ENCODE peak calls at places on chromosomes 3 and 15, in six cellular contexts. One of them, this sample, is unnamed.

GRCh38 chr15:80891006-80891405 is 98.6 kb downstream of the MESD start:
- DNase-seq in left ventricle myocardium superior: no peak
- DNase-seq in stimulated activated naive B cell treated with anti-CD40 and anti-IgM and Interleukin-4, amounts not matched to agents 10 μg/mL and 1 μg/mL and 100 μg/mL, for 72 hours: no peak
- DNase-seq in activated naive CD4-positive, alpha-beta T cell treated with anti-CD3 and anti-CD28 coated beads, Interleukin-2, amount 10 ng/mL, durations not matched to agents 7 days and 5 days: no peak
- DNase-seq in neural crest cell: no peak
- DNase-seq in erythroblast: no peak
- DNase-seq in this sample: no peak

GRCh38 chr3:66532613-66533012 is 31.8 kb upstream of the LRIG1 start:
- DNase-seq in stimulated activated naive B cell treated with anti-CD40 and anti-IgM and Interleukin-4, amounts not matched to agents 10 μg/mL and 1 μg/mL and 100 μg/mL, for 72 hours: no peak
- DNase-seq in neural crest cell: no peak
- DNase-seq in left ventricle myocardium superior: no peak
- DNase-seq in erythroblast: no peak
- DNase-seq in activated naive CD4-positive, alpha-beta T cell treated with anti-CD3 and anti-CD28 coated beads, Interleukin-2, amount 10 ng/mL, durations not matched to agents 7 days and 5 days: no peak
- DNase-seq in this sample: no peak

GRCh38 chr3:42080452-42080872 is 10.7 kb upstream of the TRAK1 start:
- DNase-seq in neural crest cell: no peak
- DNase-seq in left ventricle myocardium superior: no peak
- DNase-seq in activated naive CD4-positive, alpha-beta T cell treated with anti-CD3 and anti-CD28 coated beads, Interleukin-2, amount 10 ng/mL, durations not matched to agents 7 days and 5 days: no peak
- DNase-seq in erythroblast: peak
- DNase-seq in stimulated activated naive B cell treated with anti-CD40 and anti-IgM and Interleukin-4, amounts not matched to agents 10 μg/mL and 1 μg/mL and 100 μg/mL, for 72 hours: peak
- DNase-seq in this sample: peak

GRCh38 chr3:60010778-60011177 is 961.0 kb upstream of the CFAP20DC start:
- DNase-seq in stimulated activated naive B cell treated with anti-CD40 and anti-IgM and Interleukin-4, amounts not matched to agents 10 μg/mL and 1 μg/mL and 100 μg/mL, for 72 hours: peak
- DNase-seq in left ventricle myocardium superior: no peak
- DNase-seq in erythroblast: no peak
- DNase-seq in activated naive CD4-positive, alpha-beta T cell treated with anti-CD3 and anti-CD28 coated beads, Interleukin-2, amount 10 ng/mL, durations not matched to agents 7 days and 5 days: peak
- DNase-seq in neural crest cell: no peak
- DNase-seq in this sample: peak

GRCh38 chr3:131053021-131053420 is 26.3 kb downstream of the NEK11 start:
- DNase-seq in erythroblast: peak
- DNase-seq in left ventricle myocardium superior: no peak
- DNase-seq in stimulated activated naive B cell treated with anti-CD40 and anti-IgM and Interleukin-4, amounts not matched to agents 10 μg/mL and 1 μg/mL and 100 μg/mL, for 72 hours: no peak
- DNase-seq in activated naive CD4-positive, alpha-beta T cell treated with anti-CD3 and anti-CD28 coated beads, Interleukin-2, amount 10 ng/mL, durations not matched to agents 7 days and 5 days: no peak
- DNase-seq in neural crest cell: no peak
- DNase-seq in this sample: no peak

GRCh38 chr3:8210752-8211405 is 290.7 kb upstream of the LMCD1 start:
- DNase-seq in erythroblast: no peak
- DNase-seq in neural crest cell: no peak
- DNase-seq in activated naive CD4-positive, alpha-beta T cell treated with anti-CD3 and anti-CD28 coated beads, Interleukin-2, amount 10 ng/mL, durations not matched to agents 7 days and 5 days: no peak
- DNase-seq in stimulated activated naive B cell treated with anti-CD40 and anti-IgM and Interleukin-4, amounts not matched to agents 10 μg/mL and 1 μg/mL and 100 μg/mL, for 72 hours: no peak
- DNase-seq in left ventricle myocardium superior: no peak
- DNase-seq in this sample: no peak

GRCh38 chr3:197718904-197719303 is 17.8 kb downstream of the RUBCN start:
- DNase-seq in stimulated activated naive B cell treated with anti-CD40 and anti-IgM and Interleukin-4, amounts not matched to agents 10 μg/mL and 1 μg/mL and 100 μg/mL, for 72 hours: no peak
- DNase-seq in neural crest cell: no peak
- DNase-seq in activated naive CD4-positive, alpha-beta T cell treated with anti-CD3 and anti-CD28 coated beads, Interleukin-2, amount 10 ng/mL, durations not matched to agents 7 days and 5 days: no peak
- DNase-seq in erythroblast: no peak
- DNase-seq in left ventricle myocardium superior: no peak
- DNase-seq in this sample: no peak

GRCh38 chr15:31248263-31248662 is 78.4 kb upstream of the KLF13 start:
- DNase-seq in activated naive CD4-positive, alpha-beta T cell treated with anti-CD3 and anti-CD28 coated beads, Interleukin-2, amount 10 ng/mL, durations not matched to agents 7 days and 5 days: no peak
- DNase-seq in erythroblast: no peak
- DNase-seq in left ventricle myocardium superior: no peak
- DNase-seq in neural crest cell: no peak
- DNase-seq in stimulated activated naive B cell treated with anti-CD40 and anti-IgM and Interleukin-4, amounts not matched to agents 10 μg/mL and 1 μg/mL and 100 μg/mL, for 72 hours: no peak
- DNase-seq in this sample: no peak

GRCh38 chr15:31034152-31034551 is 42.7 kb upstream of the MTMR10 start:
- DNase-seq in left ventricle myocardium superior: no peak
- DNase-seq in erythroblast: no peak
- DNase-seq in activated naive CD4-positive, alpha-beta T cell treated with anti-CD3 and anti-CD28 coated beads, Interleukin-2, amount 10 ng/mL, durations not matched to agents 7 days and 5 days: no peak
- DNase-seq in neural crest cell: no peak
- DNase-seq in stimulated activated naive B cell treated with anti-CD40 and anti-IgM and Interleukin-4, amounts not matched to agents 10 μg/mL and 1 μg/mL and 100 μg/mL, for 72 hours: no peak
- DNase-seq in this sample: no peak

GRCh38 chr3:105359098-105359762 is 7.5 kb upstream of the ALCAM start:
- DNase-seq in neural crest cell: no peak
- DNase-seq in left ventricle myocardium superior: no peak
- DNase-seq in erythroblast: no peak
- DNase-seq in stimulated activated naive B cell treated with anti-CD40 and anti-IgM and Interleukin-4, amounts not matched to agents 10 μg/mL and 1 μg/mL and 100 μg/mL, for 72 hours: no peak
- DNase-seq in activated naive CD4-positive, alpha-beta T cell treated with anti-CD3 and anti-CD28 coated beads, Interleukin-2, amount 10 ng/mL, durations not matched to agents 7 days and 5 days: no peak
- DNase-seq in this sample: no peak

GRCh38 chr3:5428607-5429516 is 241.4 kb downstream of the EDEM1 start:
- DNase-seq in left ventricle myocardium superior: no peak
- DNase-seq in neural crest cell: no peak
- DNase-seq in activated naive CD4-positive, alpha-beta T cell treated with anti-CD3 and anti-CD28 coated beads, Interleukin-2, amount 10 ng/mL, durations not matched to agents 7 days and 5 days: no peak
- DNase-seq in stimulated activated naive B cell treated with anti-CD40 and anti-IgM and Interleukin-4, amounts not matched to agents 10 μg/mL and 1 μg/mL and 100 μg/mL, for 72 hours: peak
- DNase-seq in erythroblast: peak
- DNase-seq in this sample: no peak

GRCh38 chr3:66200147-66200546 is 20.7 kb upstream of the SLC25A26 start:
- DNase-seq in left ventricle myocardium superior: no peak
- DNase-seq in neural crest cell: no peak
- DNase-seq in activated naive CD4-positive, alpha-beta T cell treated with anti-CD3 and anti-CD28 coated beads, Interleukin-2, amount 10 ng/mL, durations not matched to agents 7 days and 5 days: no peak
- DNase-seq in stimulated activated naive B cell treated with anti-CD40 and anti-IgM and Interleukin-4, amounts not matched to agents 10 μg/mL and 1 μg/mL and 100 μg/mL, for 72 hours: no peak
- DNase-seq in erythroblast: no peak
- DNase-seq in this sample: no peak

GRCh38 chr3:37544869-37545352 is 316.8 kb upstream of the CTDSPL start:
- DNase-seq in neural crest cell: no peak
- DNase-seq in activated naive CD4-positive, alpha-beta T cell treated with anti-CD3 and anti-CD28 coated beads, Interleukin-2, amount 10 ng/mL, durations not matched to agents 7 days and 5 days: no peak
- DNase-seq in erythroblast: no peak
- DNase-seq in stimulated activated naive B cell treated with anti-CD40 and anti-IgM and Interleukin-4, amounts not matched to agents 10 μg/mL and 1 μg/mL and 100 μg/mL, for 72 hours: no peak
- DNase-seq in left ventricle myocardium superior: no peak
- DNase-seq in this sample: no peak

GRCh38 chr15:51756482-51756881 is 5.1 kb downstream of the TMOD2 start:
- DNase-seq in stimulated activated naive B cell treated with anti-CD40 and anti-IgM and Interleukin-4, amounts not matched to agents 10 μg/mL and 1 μg/mL and 100 μg/mL, for 72 hours: no peak
- DNase-seq in erythroblast: no peak
- DNase-seq in left ventricle myocardium superior: no peak
- DNase-seq in activated naive CD4-positive, alpha-beta T cell treated with anti-CD3 and anti-CD28 coated beads, Interleukin-2, amount 10 ng/mL, durations not matched to agents 7 days and 5 days: no peak
- DNase-seq in neural crest cell: no peak
- DNase-seq in this sample: no peak

GRCh38 chr3:141959921-141960554 is 83.6 kb downstream of the ATP1B3 start:
- DNase-seq in activated naive CD4-positive, alpha-beta T cell treated with anti-CD3 and anti-CD28 coated beads, Interleukin-2, amount 10 ng/mL, durations not matched to agents 7 days and 5 days: no peak
- DNase-seq in stimulated activated naive B cell treated with anti-CD40 and anti-IgM and Interleukin-4, amounts not matched to agents 10 μg/mL and 1 μg/mL and 100 μg/mL, for 72 hours: no peak
- DNase-seq in left ventricle myocardium superior: no peak
- DNase-seq in erythroblast: no peak
- DNase-seq in neural crest cell: no peak
- DNase-seq in this sample: no peak

GRCh38 chr3:134374791-134375541 is 719 bp upstream of the AMOTL2 start:
- DNase-seq in activated naive CD4-positive, alpha-beta T cell treated with anti-CD3 and anti-CD28 coated beads, Interleukin-2, amount 10 ng/mL, durations not matched to agents 7 days and 5 days: no peak
- DNase-seq in erythroblast: no peak
- DNase-seq in neural crest cell: no peak
- DNase-seq in stimulated activated naive B cell treated with anti-CD40 and anti-IgM and Interleukin-4, amounts not matched to agents 10 μg/mL and 1 μg/mL and 100 μg/mL, for 72 hours: no peak
- DNase-seq in left ventricle myocardium superior: peak
- DNase-seq in this sample: peak

GRCh38 chr3:9676780-9677179 is 26.9 kb upstream of the CPNE9 start:
- DNase-seq in erythroblast: no peak
- DNase-seq in neural crest cell: no peak
- DNase-seq in activated naive CD4-positive, alpha-beta T cell treated with anti-CD3 and anti-CD28 coated beads, Interleukin-2, amount 10 ng/mL, durations not matched to agents 7 days and 5 days: no peak
- DNase-seq in stimulated activated naive B cell treated with anti-CD40 and anti-IgM and Interleukin-4, amounts not matched to agents 10 μg/mL and 1 μg/mL and 100 μg/mL, for 72 hours: no peak
- DNase-seq in left ventricle myocardium superior: no peak
- DNase-seq in this sample: no peak

GRCh38 chr3:154193174-154193573 is 72.0 kb downstream of the ARHGEF26 start:
- DNase-seq in stimulated activated naive B cell treated with anti-CD40 and anti-IgM and Interleukin-4, amounts not matched to agents 10 μg/mL and 1 μg/mL and 100 μg/mL, for 72 hours: no peak
- DNase-seq in neural crest cell: no peak
- DNase-seq in erythroblast: no peak
- DNase-seq in activated naive CD4-positive, alpha-beta T cell treated with anti-CD3 and anti-CD28 coated beads, Interleukin-2, amount 10 ng/mL, durations not matched to agents 7 days and 5 days: no peak
- DNase-seq in left ventricle myocardium superior: no peak
- DNase-seq in this sample: no peak

GRCh38 chr15:88623061-88623460 is 1.9 kb downstream of the AEN start:
- DNase-seq in activated naive CD4-positive, alpha-beta T cell treated with anti-CD3 and anti-CD28 coated beads, Interleukin-2, amount 10 ng/mL, durations not matched to agents 7 days and 5 days: no peak
- DNase-seq in left ventricle myocardium superior: no peak
- DNase-seq in erythroblast: peak
- DNase-seq in neural crest cell: no peak
- DNase-seq in stimulated activated naive B cell treated with anti-CD40 and anti-IgM and Interleukin-4, amounts not matched to agents 10 μg/mL and 1 μg/mL and 100 μg/mL, for 72 hours: peak
- DNase-seq in this sample: no peak

GRCh38 chr15:91129436-91129835 is 29.4 kb downstream of the SV2B start:
- DNase-seq in activated naive CD4-positive, alpha-beta T cell treated with anti-CD3 and anti-CD28 coated beads, Interleukin-2, amount 10 ng/mL, durations not matched to agents 7 days and 5 days: no peak
- DNase-seq in neural crest cell: no peak
- DNase-seq in stimulated activated naive B cell treated with anti-CD40 and anti-IgM and Interleukin-4, amounts not matched to agents 10 μg/mL and 1 μg/mL and 100 μg/mL, for 72 hours: no peak
- DNase-seq in left ventricle myocardium superior: no peak
- DNase-seq in erythroblast: no peak
- DNase-seq in this sample: no peak

GRCh38 chr3:159323848-159324247 is 522.0 kb downstream of the MFSD1 start:
- DNase-seq in activated naive CD4-positive, alpha-beta T cell treated with anti-CD3 and anti-CD28 coated beads, Interleukin-2, amount 10 ng/mL, durations not matched to agents 7 days and 5 days: no peak
- DNase-seq in stimulated activated naive B cell treated with anti-CD40 and anti-IgM and Interleukin-4, amounts not matched to agents 10 μg/mL and 1 μg/mL and 100 μg/mL, for 72 hours: no peak
- DNase-seq in left ventricle myocardium superior: no peak
- DNase-seq in neural crest cell: no peak
- DNase-seq in erythroblast: no peak
- DNase-seq in this sample: no peak

GRCh38 chr3:4425707-4426106 is 41.4 kb downstream of the SUMF1 start:
- DNase-seq in erythroblast: no peak
- DNase-seq in stimulated activated naive B cell treated with anti-CD40 and anti-IgM and Interleukin-4, amounts not matched to agents 10 μg/mL and 1 μg/mL and 100 μg/mL, for 72 hours: peak
- DNase-seq in left ventricle myocardium superior: no peak
- DNase-seq in neural crest cell: no peak
- DNase-seq in activated naive CD4-positive, alpha-beta T cell treated with anti-CD3 and anti-CD28 coated beads, Interleukin-2, amount 10 ng/mL, durations not matched to agents 7 days and 5 days: no peak
- DNase-seq in this sample: no peak

GRCh38 chr3:164748626-164749025 is 329.7 kb downstream of the SI start:
- DNase-seq in stimulated activated naive B cell treated with anti-CD40 and anti-IgM and Interleukin-4, amounts not matched to agents 10 μg/mL and 1 μg/mL and 100 μg/mL, for 72 hours: no peak
- DNase-seq in left ventricle myocardium superior: no peak
- DNase-seq in activated naive CD4-positive, alpha-beta T cell treated with anti-CD3 and anti-CD28 coated beads, Interleukin-2, amount 10 ng/mL, durations not matched to agents 7 days and 5 days: no peak
- DNase-seq in erythroblast: no peak
- DNase-seq in neural crest cell: no peak
- DNase-seq in this sample: no peak

GRCh38 chr15:101441706-101442105 is 47.8 kb downstream of the PCSK6 start:
- DNase-seq in activated naive CD4-positive, alpha-beta T cell treated with anti-CD3 and anti-CD28 coated beads, Interleukin-2, amount 10 ng/mL, durations not matched to agents 7 days and 5 days: no peak
- DNase-seq in erythroblast: no peak
- DNase-seq in neural crest cell: no peak
- DNase-seq in left ventricle myocardium superior: no peak
- DNase-seq in stimulated activated naive B cell treated with anti-CD40 and anti-IgM and Interleukin-4, amounts not matched to agents 10 μg/mL and 1 μg/mL and 100 μg/mL, for 72 hours: no peak
- DNase-seq in this sample: no peak

GRCh38 chr3:177026505-177027277 is 170.6 kb downstream of the TBL1XR1 start:
- DNase-seq in neural crest cell: no peak
- DNase-seq in left ventricle myocardium superior: no peak
- DNase-seq in stimulated activated naive B cell treated with anti-CD40 and anti-IgM and Interleukin-4, amounts not matched to agents 10 μg/mL and 1 μg/mL and 100 μg/mL, for 72 hours: no peak
- DNase-seq in erythroblast: peak
- DNase-seq in activated naive CD4-positive, alpha-beta T cell treated with anti-CD3 and anti-CD28 coated beads, Interleukin-2, amount 10 ng/mL, durations not matched to agents 7 days and 5 days: no peak
- DNase-seq in this sample: no peak

GRCh38 chr15:25508369-25509002 is 69.7 kb upstream of the UBE3A start:
- DNase-seq in erythroblast: peak
- DNase-seq in left ventricle myocardium superior: no peak
- DNase-seq in stimulated activated naive B cell treated with anti-CD40 and anti-IgM and Interleukin-4, amounts not matched to agents 10 μg/mL and 1 μg/mL and 100 μg/mL, for 72 hours: no peak
- DNase-seq in activated naive CD4-positive, alpha-beta T cell treated with anti-CD3 and anti-CD28 coated beads, Interleukin-2, amount 10 ng/mL, durations not matched to agents 7 days and 5 days: no peak
- DNase-seq in neural crest cell: no peak
- DNase-seq in this sample: no peak

GRCh38 chr3:186882125-186882524 is 39.6 kb downstream of the ADIPOQ start:
- DNase-seq in stimulated activated naive B cell treated with anti-CD40 and anti-IgM and Interleukin-4, amounts not matched to agents 10 μg/mL and 1 μg/mL and 100 μg/mL, for 72 hours: no peak
- DNase-seq in left ventricle myocardium superior: no peak
- DNase-seq in erythroblast: no peak
- DNase-seq in activated naive CD4-positive, alpha-beta T cell treated with anti-CD3 and anti-CD28 coated beads, Interleukin-2, amount 10 ng/mL, durations not matched to agents 7 days and 5 days: no peak
- DNase-seq in neural crest cell: no peak
- DNase-seq in this sample: no peak

GRCh38 chr3:18236726-18237125 is 188.4 kb downstream of the SATB1 start:
- DNase-seq in activated naive CD4-positive, alpha-beta T cell treated with anti-CD3 and anti-CD28 coated beads, Interleukin-2, amount 10 ng/mL, durations not matched to agents 7 days and 5 days: no peak
- DNase-seq in erythroblast: no peak
- DNase-seq in left ventricle myocardium superior: no peak
- DNase-seq in stimulated activated naive B cell treated with anti-CD40 and anti-IgM and Interleukin-4, amounts not matched to agents 10 μg/mL and 1 μg/mL and 100 μg/mL, for 72 hours: no peak
- DNase-seq in neural crest cell: no peak
- DNase-seq in this sample: no peak

GRCh38 chr3:7392206-7392605 is 531.3 kb downstream of the GRM7 start:
- DNase-seq in stimulated activated naive B cell treated with anti-CD40 and anti-IgM and Interleukin-4, amounts not matched to agents 10 μg/mL and 1 μg/mL and 100 μg/mL, for 72 hours: no peak
- DNase-seq in neural crest cell: no peak
- DNase-seq in activated naive CD4-positive, alpha-beta T cell treated with anti-CD3 and anti-CD28 coated beads, Interleukin-2, amount 10 ng/mL, durations not matched to agents 7 days and 5 days: no peak
- DNase-seq in left ventricle myocardium superior: no peak
- DNase-seq in erythroblast: no peak
- DNase-seq in this sample: no peak

GRCh38 chr3:42184622-42185010 is 81.4 kb downstream of the CCK start:
- DNase-seq in left ventricle myocardium superior: no peak
- DNase-seq in neural crest cell: no peak
- DNase-seq in stimulated activated naive B cell treated with anti-CD40 and anti-IgM and Interleukin-4, amounts not matched to agents 10 μg/mL and 1 μg/mL and 100 μg/mL, for 72 hours: no peak
- DNase-seq in activated naive CD4-positive, alpha-beta T cell treated with anti-CD3 and anti-CD28 coated beads, Interleukin-2, amount 10 ng/mL, durations not matched to agents 7 days and 5 days: no peak
- DNase-seq in erythroblast: no peak
- DNase-seq in this sample: no peak

GRCh38 chr3:185959609-185960517 is 22.0 kb upstream of the TRA2B start:
- DNase-seq in activated naive CD4-positive, alpha-beta T cell treated with anti-CD3 and anti-CD28 coated beads, Interleukin-2, amount 10 ng/mL, durations not matched to agents 7 days and 5 days: no peak
- DNase-seq in neural crest cell: no peak
- DNase-seq in erythroblast: peak
- DNase-seq in stimulated activated naive B cell treated with anti-CD40 and anti-IgM and Interleukin-4, amounts not matched to agents 10 μg/mL and 1 μg/mL and 100 μg/mL, for 72 hours: no peak
- DNase-seq in left ventricle myocardium superior: no peak
- DNase-seq in this sample: peak

GRCh38 chr15:89781055-89781454 is 4.9 kb downstream of the MESP2 start:
- DNase-seq in left ventricle myocardium superior: no peak
- DNase-seq in erythroblast: no peak
- DNase-seq in stimulated activated naive B cell treated with anti-CD40 and anti-IgM and Interleukin-4, amounts not matched to agents 10 μg/mL and 1 μg/mL and 100 μg/mL, for 72 hours: peak
- DNase-seq in neural crest cell: no peak
- DNase-seq in activated naive CD4-positive, alpha-beta T cell treated with anti-CD3 and anti-CD28 coated beads, Interleukin-2, amount 10 ng/mL, durations not matched to agents 7 days and 5 days: peak
- DNase-seq in this sample: no peak

GRCh38 chr3:128468285-128468790 is 1.6 kb upstream of the DNAJB8 start:
- DNase-seq in left ventricle myocardium superior: no peak
- DNase-seq in stimulated activated naive B cell treated with anti-CD40 and anti-IgM and Interleukin-4, amounts not matched to agents 10 μg/mL and 1 μg/mL and 100 μg/mL, for 72 hours: no peak
- DNase-seq in activated naive CD4-positive, alpha-beta T cell treated with anti-CD3 and anti-CD28 coated beads, Interleukin-2, amount 10 ng/mL, durations not matched to agents 7 days and 5 days: no peak
- DNase-seq in erythroblast: no peak
- DNase-seq in neural crest cell: no peak
- DNase-seq in this sample: no peak

GRCh38 chr3:37041546-37042195 is 48.4 kb downstream of the MLH1 start:
- DNase-seq in erythroblast: no peak
- DNase-seq in stimulated activated naive B cell treated with anti-CD40 and anti-IgM and Interleukin-4, amounts not matched to agents 10 μg/mL and 1 μg/mL and 100 μg/mL, for 72 hours: no peak
- DNase-seq in neural crest cell: no peak
- DNase-seq in left ventricle myocardium superior: no peak
- DNase-seq in activated naive CD4-positive, alpha-beta T cell treated with anti-CD3 and anti-CD28 coated beads, Interleukin-2, amount 10 ng/mL, durations not matched to agents 7 days and 5 days: no peak
- DNase-seq in this sample: no peak